ENCODE peak calls at places on chromosome 9, in ten cellular contexts. W, H, J, N, I, U, P, T, M and Z are unnamed samples.

GRCh38 chr9:137168907-137169763 is 716 bp downstream of the LRRC26 start:
- DNase-seq in W (peak; percentile 45), H (peak; percentile 61), J (peak; percentile 75), N (peak; percentile 79), I (peak; percentile 12), U (peak; percentile 50), P (no peak), T (peak; percentile 17), M (peak; percentile 76), Z (no peak)

GRCh38 chr9:92726971-92727715 is 37.5 kb downstream of the BICD2 start:
- DNase-seq in W (peak; percentile 54), H (no peak), J (no peak), N (no peak), I (no peak), U (peak; percentile 78), P (peak; percentile 78), T (peak; percentile 31), M (no peak), Z (peak; percentile 51)

GRCh38 chr9:88266416-88266815 is 121.8 kb upstream of the SPIN1 start:
- DNase-seq in W (no peak), H (no peak), J (no peak), N (no peak), I (peak; percentile 39), U (no peak), P (peak; percentile 12), T (no peak), M (peak; percentile 77), Z (no peak)

GRCh38 chr9:108162664-108163063 is 673.1 kb upstream of the KLF4 start:
- DNase-seq in W (peak; percentile 82), H (no peak), J (no peak), N (no peak), I (peak; percentile 92), U (peak; percentile 80), P (no peak), T (peak; percentile 91), M (peak; percentile 94), Z (no peak)

GRCh38 chr9:76161546-76161945 is 232.7 kb downstream of the RFK start:
- DNase-seq in W (peak; percentile 89), H (no peak), J (no peak), N (no peak), I (peak; percentile 82), U (peak; percentile 89), P (no peak), T (peak; percentile 74), M (no peak), Z (no peak)

GRCh38 chr9:135490166-135490870 is 10.2 kb upstream of the MRPS2 start:
- DNase-seq in W (no peak), H (no peak), J (no peak), N (no peak), I (no peak), U (no peak), P (no peak), T (no peak), M (no peak), Z (peak; percentile 37)

GRCh38 chr9:68844623-68845612 is 139.9 kb downstream of the PIP5K1B start:
- DNase-seq in W (peak; percentile 55), H (peak; percentile 43), J (peak; percentile 24), N (peak; percentile 50), I (no peak), U (peak; percentile 42), P (no peak), T (peak; percentile 2), M (no peak), Z (no peak)

GRCh38 chr9:136910901-136911245 is 24.6 kb downstream of the TRAF2 start:
- DNase-seq in W (no peak), H (no peak), J (no peak), N (no peak), I (no peak), U (no peak), P (no peak), T (no peak), M (no peak), Z (no peak)

GRCh38 chr9:95511232-95511951 is 5.4 kb downstream of the PTCH1 start:
- DNase-seq in W (peak; percentile 82), H (no peak), J (no peak), N (no peak), I (no peak), U (peak; percentile 67), P (peak; percentile 94), T (peak; percentile 68), M (peak; percentile 67), Z (peak; percentile 90)

GRCh38 chr9:94721754-94722153 is 4.7 kb upstream of the AOPEP start:
- DNase-seq in W (no peak), H (no peak), J (no peak), N (no peak), I (no peak), U (no peak), P (no peak), T (no peak), M (no peak), Z (no peak)

GRCh38 chr9:130689937-130690700 is 3.5 kb upstream of the EXOSC2 start:
- DNase-seq in W (peak; percentile 96), H (no peak), J (peak; percentile 38), N (no peak), I (peak; percentile 97), U (peak; percentile 98), P (no peak), T (peak; percentile 96), M (peak; percentile 98), Z (no peak)

GRCh38 chr9:106557996-106558667 is 304.8 kb upstream of the ZNF462 start:
- DNase-seq in W (no peak), H (no peak), J (no peak), N (no peak), I (no peak), U (no peak), P (no peak), T (no peak), M (no peak), Z (peak; percentile 65)

GRCh38 chr9:106560540-106560939 is 302.4 kb upstream of the ZNF462 start:
- DNase-seq in W (no peak), H (no peak), J (no peak), N (no peak), I (no peak), U (no peak), P (no peak), T (no peak), M (no peak), Z (no peak)
- TF ChIP-seq CTCF in W (no peak), H (no peak), J (no peak), N (no peak), I (peak; percentile 6), U (no peak), P (no peak), T (peak; percentile 10), M (peak; percentile 29), Z (no peak)

GRCh38 chr9:81108391-81108790 is 581.0 kb downstream of the TLE1 start:
- DNase-seq in W (no peak), H (no peak), J (no peak), N (no peak), I (peak; percentile 34), U (peak; percentile 17), P (no peak), T (peak; percentile 18), M (peak; percentile 56), Z (no peak)

GRCh38 chr9:81108821-81109220 is 580.5 kb downstream of the TLE1 start:
- DNase-seq in W (no peak), H (no peak), J (no peak), N (no peak), I (no peak), U (no peak), P (no peak), T (no peak), M (peak; percentile 67), Z (no peak)

DNA sequence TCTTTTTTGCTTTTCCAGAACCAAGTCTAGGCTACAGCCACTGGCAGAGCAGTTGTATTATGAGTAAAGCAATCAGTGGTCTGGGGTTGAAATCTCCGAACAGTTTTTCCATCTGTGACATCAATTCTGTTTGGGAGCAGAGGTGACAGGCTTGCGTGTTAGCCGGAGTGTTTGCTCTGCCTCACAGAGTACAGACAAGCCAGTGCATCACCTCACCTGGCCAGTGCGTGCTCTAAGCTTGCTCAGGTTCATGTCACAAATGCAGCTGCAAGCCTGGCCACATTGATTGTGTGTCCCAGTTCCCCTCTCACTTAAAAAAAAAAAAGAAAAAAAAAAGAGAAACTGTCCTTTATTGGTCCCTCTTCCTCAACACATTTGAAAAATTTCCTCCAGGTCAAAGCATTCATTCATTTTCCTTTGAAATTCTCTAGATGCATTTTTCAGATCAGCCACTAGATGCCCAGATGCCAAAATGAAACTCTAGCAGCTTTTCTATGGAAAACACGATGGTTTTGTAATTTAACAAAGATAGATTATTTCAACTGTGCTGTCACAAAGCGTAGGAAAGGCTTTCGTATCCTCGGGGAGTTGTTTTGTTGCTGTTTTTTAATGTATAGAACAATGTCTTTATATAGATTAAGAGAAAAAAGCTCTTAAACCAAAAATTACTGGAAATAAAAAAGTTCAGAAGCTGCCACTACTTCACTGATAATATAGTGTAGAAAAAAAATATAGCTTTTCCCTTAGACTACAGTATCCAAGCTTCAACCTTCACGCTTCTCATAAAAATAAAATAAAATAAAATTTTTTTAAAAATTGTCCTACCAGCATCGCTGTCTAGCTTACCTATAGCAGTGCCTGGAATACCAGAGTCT is 585.5 kb downstream of the TLE1 start:
- DNase-seq in W (peak; percentile 15), H (no peak), J (no peak), N (no peak), I (no peak), U (peak; percentile 37), P (no peak), T (peak; percentile 19), M (no peak), Z (no peak)
- TF ChIP-seq CTCF in W (peak; percentile 46), H (no peak), J (no peak), N (peak; percentile 4), I (peak; percentile 53), U (peak; percentile 69), P (no peak), T (peak; percentile 57), M (peak; percentile 34), Z (no peak)

DNA sequence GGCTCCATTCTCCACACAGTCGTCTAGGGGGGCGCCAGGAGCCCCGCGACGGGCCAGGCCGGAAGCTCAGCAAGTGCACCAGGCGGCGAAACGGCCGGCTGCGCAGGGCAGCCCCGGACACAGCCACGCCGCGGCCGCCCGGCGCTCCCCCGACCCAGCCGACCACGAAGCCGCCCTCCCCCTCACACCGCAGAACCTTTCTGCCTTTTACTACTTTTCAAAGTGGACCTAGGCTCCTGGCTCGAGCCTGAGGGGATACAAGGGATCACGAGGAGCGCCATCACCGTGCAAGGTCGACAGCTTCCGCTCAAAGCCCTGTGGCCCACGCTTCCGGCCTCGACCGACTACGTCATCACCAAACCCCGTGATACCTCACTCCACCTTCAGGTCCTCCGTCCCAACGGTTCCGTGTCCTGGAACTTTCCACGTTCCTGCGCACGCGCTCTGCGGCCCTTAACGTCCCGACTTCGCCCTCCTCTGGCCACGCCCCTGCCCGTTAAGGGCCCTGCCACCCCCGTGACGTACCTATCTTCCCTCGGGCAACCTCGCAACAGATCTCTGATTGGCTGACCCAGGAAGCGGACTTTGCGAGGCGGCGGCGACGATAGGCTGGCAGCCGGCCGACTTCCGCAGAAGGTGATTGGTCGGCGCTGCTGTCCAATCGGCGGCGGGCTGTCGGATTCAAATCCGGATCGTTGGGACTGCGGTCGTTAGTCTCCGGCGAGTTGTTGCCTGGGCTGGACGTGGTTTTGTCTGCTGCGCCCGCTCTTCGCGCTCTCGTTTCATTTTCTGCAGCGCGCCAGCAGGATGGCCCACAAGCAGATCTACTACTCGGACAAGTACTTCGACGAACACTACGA is at the start of gene CKS2:
- DNase-seq in W (peak; percentile 100), H (peak; percentile 99), J (peak; percentile 98), N (peak; percentile 100), I (peak; percentile 99), U (peak; percentile 100), P (peak; percentile 100), T (peak; percentile 100), M (peak; percentile 100), Z (peak; percentile 100)
- TF ChIP-seq CTCF in W (no peak), H (no peak), J (no peak), N (no peak), I (no peak), U (no peak), P (no peak), T (no peak), M (no peak), Z (no peak)

GRCh38 chr9:114290561-114290986 is 32.3 kb upstream of the ORM1 start:
- DNase-seq in W (no peak), H (no peak), J (no peak), N (no peak), I (no peak), U (no peak), P (no peak), T (no peak), M (no peak), Z (peak; percentile 59)
- TF ChIP-seq CTCF in W (no peak), H (no peak), J (no peak), N (no peak), I (no peak), U (no peak), P (no peak), T (no peak), M (no peak), Z (no peak)